ENCODE peak calls at places on chromosomes 11 and 22, in four cellular contexts. One of them, this sample, is unnamed.

GRCh38 chr11:6307879-6308278 is 12.4 kb downstream of the CAVIN3 start:
- DNase-seq in HCT116: no peak
- DNase-seq in HepG2: no peak
- DNase-seq in K562: no peak
- DNase-seq in this sample: no peak

GRCh38 chr22:49957826-49958461 is 2.6 kb upstream of the PIM3 start:
- DNase-seq in HCT116: no peak
- DNase-seq in HepG2: no peak
- DNase-seq in K562: no peak
- DNase-seq in this sample: no peak

GRCh38 chr11:60880635-60881282 is 13.4 kb downstream of the ZP1 start:
- DNase-seq in HCT116: no peak
- DNase-seq in HepG2: peak; percentile 96
- DNase-seq in K562: no peak
- DNase-seq in this sample: no peak

GRCh38 chr11:68471360-68472340 is 11.1 kb downstream of the PPP6R3 start:
- DNase-seq in HCT116: no peak
- DNase-seq in HepG2: no peak
- DNase-seq in K562: no peak
- DNase-seq in this sample: no peak

GRCh38 chr11:1893581-1894359 is 2.1 kb upstream of the PRR33 start:
- DNase-seq in HCT116: no peak
- DNase-seq in HepG2: no peak
- DNase-seq in K562: no peak
- DNase-seq in this sample: no peak

GRCh38 chr11:23399995-23400394 is 539.7 kb upstream of the CCDC179 start:
- DNase-seq in HCT116: no peak
- DNase-seq in HepG2: no peak
- DNase-seq in K562: no peak
- DNase-seq in this sample: no peak

GRCh38 chr11:84558085-84558905 is 1068.8 kb downstream of the DLG2 start:
- DNase-seq in HCT116: peak; percentile 18
- DNase-seq in HepG2: peak; percentile 80
- DNase-seq in K562: peak; percentile 16
- DNase-seq in this sample: peak; percentile 27

GRCh38 chr11:126430581-126431320 is 75.3 kb downstream of the ST3GAL4 start:
- DNase-seq in HCT116: no peak
- DNase-seq in HepG2: no peak
- DNase-seq in K562: no peak
- DNase-seq in this sample: no peak

GRCh38 chr11:44766112-44766971 is 39.6 kb downstream of the TSPAN18 start:
- DNase-seq in HCT116: no peak
- DNase-seq in HepG2: no peak
- DNase-seq in K562: peak; percentile 37
- DNase-seq in this sample: peak; percentile 76

GRCh38 chr11:10310301-10310841 is 5.5 kb downstream of the ADM start:
- DNase-seq in HCT116: no peak
- DNase-seq in HepG2: no peak
- DNase-seq in K562: no peak
- DNase-seq in this sample: no peak

GRCh38 chr11:22479986-22480740 is 142.0 kb downstream of the SLC17A6 start:
- DNase-seq in HCT116: no peak
- DNase-seq in HepG2: no peak
- DNase-seq in K562: no peak
- DNase-seq in this sample: no peak

GRCh38 chr22:22955276-22955798 is 67.7 kb downstream of the IGLL5 start:
- DNase-seq in HCT116: no peak
- DNase-seq in HepG2: no peak
- DNase-seq in K562: peak; percentile 59
- DNase-seq in this sample: no peak

GRCh38 chr11:1297011-1297575 is 12.3 kb downstream of the TOLLIP start:
- DNase-seq in HCT116: no peak
- DNase-seq in HepG2: no peak
- DNase-seq in K562: no peak
- DNase-seq in this sample: no peak

GRCh38 chr22:45344339-45344738 is 34.6 kb downstream of the FAM118A start:
- DNase-seq in HCT116: no peak
- DNase-seq in HepG2: no peak
- DNase-seq in K562: peak; percentile 16
- DNase-seq in this sample: no peak

GRCh38 chr11:47296045-47296444 is 26.1 kb downstream of the MADD start:
- DNase-seq in HCT116: no peak
- DNase-seq in HepG2: no peak
- DNase-seq in K562: no peak
- DNase-seq in this sample: no peak

GRCh38 chr11:128593281-128593680 is 5.9 kb upstream of the ETS1 start:
- DNase-seq in HCT116: no peak
- DNase-seq in HepG2: no peak
- DNase-seq in K562: no peak
- DNase-seq in this sample: no peak

GRCh38 chr11:77411238-77411637 is 62.7 kb downstream of the PAK1 start:
- DNase-seq in HCT116: no peak
- DNase-seq in HepG2: no peak
- DNase-seq in K562: no peak
- DNase-seq in this sample: no peak

GRCh38 chr11:77416357-77416756 is 57.5 kb downstream of the PAK1 start:
- DNase-seq in HCT116: no peak
- DNase-seq in HepG2: no peak
- DNase-seq in K562: no peak
- DNase-seq in this sample: no peak

GRCh38 chr11:77412814-77413213 is 61.1 kb downstream of the PAK1 start:
- DNase-seq in HCT116: no peak
- DNase-seq in HepG2: no peak
- DNase-seq in K562: no peak
- DNase-seq in this sample: no peak

GRCh38 chr11:77411717-77412441 is 62.0 kb downstream of the PAK1 start:
- DNase-seq in HCT116: peak; percentile 49
- DNase-seq in HepG2: no peak
- DNase-seq in K562: peak; percentile 66
- DNase-seq in this sample: no peak

GRCh38 chr11:77413850-77414249 is 60.0 kb downstream of the PAK1 start:
- DNase-seq in HCT116: no peak
- DNase-seq in HepG2: no peak
- DNase-seq in K562: no peak
- DNase-seq in this sample: no peak
- TF ChIP-seq CTCF in HCT116: no peak
- TF ChIP-seq CTCF in HepG2: peak; percentile 20
- TF ChIP-seq CTCF in K562: no peak
- TF ChIP-seq CTCF in this sample: no peak

DNA sequence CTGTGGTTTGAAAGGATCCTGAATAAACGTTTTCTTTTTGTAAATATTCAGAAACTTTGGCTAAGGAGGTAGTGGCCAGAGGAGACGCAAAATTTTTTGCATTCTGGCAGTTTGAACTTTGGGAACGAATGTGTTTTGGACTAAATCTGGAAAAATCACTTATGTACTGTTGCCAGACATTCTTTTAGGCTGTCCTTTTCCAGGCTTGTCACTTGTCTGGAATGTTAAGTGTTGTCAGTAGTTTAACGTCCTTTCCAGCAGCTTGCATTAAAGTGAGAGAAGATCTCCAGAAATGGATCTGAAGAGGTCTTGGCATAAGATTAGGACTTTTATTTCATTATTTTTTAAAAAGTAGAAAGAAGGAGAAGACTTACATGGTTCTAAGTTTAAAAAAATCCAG is 18.5 kb downstream of the SPECC1L start:
- DNase-seq in HCT116: no peak
- DNase-seq in HepG2: no peak
- DNase-seq in K562: no peak
- DNase-seq in this sample: no peak
- TF ChIP-seq ELF1 in HCT116: no peak
- TF ChIP-seq ELF1 in HepG2: no peak
- TF ChIP-seq ELF1 in K562: no peak
- TF ChIP-seq ELF1 in this sample: no peak

GRCh38 chr11:105783216-105783615 is 173.3 kb downstream of the GRIA4 start:
- DNase-seq in HCT116: no peak
- DNase-seq in HepG2: no peak
- DNase-seq in K562: no peak
- DNase-seq in this sample: no peak

GRCh38 chr11:105790021-105790420 is 180.1 kb downstream of the GRIA4 start:
- DNase-seq in HCT116: no peak
- DNase-seq in HepG2: no peak
- DNase-seq in K562: no peak
- DNase-seq in this sample: no peak

GRCh38 chr11:105790841-105791240 is 181.0 kb downstream of the GRIA4 start:
- DNase-seq in HCT116: no peak
- DNase-seq in HepG2: no peak
- DNase-seq in K562: no peak
- DNase-seq in this sample: no peak

GRCh38 chr11:105789579-105789978 is 179.7 kb downstream of the GRIA4 start:
- DNase-seq in HCT116: no peak
- DNase-seq in HepG2: no peak
- DNase-seq in K562: no peak
- DNase-seq in this sample: no peak

GRCh38 chr11:105786766-105787165 is 176.9 kb downstream of the GRIA4 start:
- DNase-seq in HCT116: no peak
- DNase-seq in HepG2: no peak
- DNase-seq in K562: no peak
- DNase-seq in this sample: no peak
- TF ChIP-seq CTCF in HCT116: no peak
- TF ChIP-seq CTCF in HepG2: no peak
- TF ChIP-seq CTCF in K562: no peak
- TF ChIP-seq CTCF in this sample: no peak

GRCh38 chr11:104534268-104534667 is 364.0 kb downstream of the CASP12 start:
- DNase-seq in HCT116: no peak
- DNase-seq in HepG2: no peak
- DNase-seq in K562: no peak
- DNase-seq in this sample: no peak
- TF ChIP-seq ELF1 in HCT116: no peak
- TF ChIP-seq ELF1 in HepG2: no peak
- TF ChIP-seq ELF1 in K562: no peak
- TF ChIP-seq ELF1 in this sample: no peak

GRCh38 chr11:119130662-119131061 is 9.3 kb downstream of the HINFP start:
- DNase-seq in HCT116: no peak
- DNase-seq in HepG2: peak; percentile 56
- DNase-seq in K562: no peak
- DNase-seq in this sample: no peak

DNA sequence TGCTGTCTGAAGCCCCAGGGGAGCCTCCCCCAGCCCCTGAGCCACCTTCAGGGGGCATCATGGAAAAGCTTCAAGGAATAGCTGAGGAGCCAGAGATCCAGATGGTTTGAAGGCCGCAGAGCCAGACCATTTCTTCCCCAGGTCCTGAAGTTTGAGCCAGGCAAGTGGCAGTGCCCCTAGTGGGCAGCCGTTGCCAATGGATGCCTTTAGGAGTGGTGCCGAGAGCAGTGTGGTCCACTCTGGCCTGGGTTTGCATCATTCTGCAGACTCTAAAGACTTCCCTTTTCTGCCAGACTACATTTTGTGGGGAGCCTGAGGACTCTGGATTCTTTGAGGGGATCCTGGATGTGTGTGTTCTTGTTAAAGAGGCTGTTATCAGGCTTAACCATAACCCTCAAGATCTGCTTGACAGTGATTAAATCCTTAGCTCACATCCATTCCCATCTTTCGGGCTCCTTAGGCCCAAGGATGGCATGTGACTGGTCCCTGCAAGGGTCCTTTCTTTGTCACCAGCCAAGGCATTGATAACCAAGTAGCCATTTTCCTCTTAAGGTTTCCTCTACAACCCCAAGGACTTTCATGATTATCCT is 13.1 kb downstream of the HINFP start:
- DNase-seq in HCT116: no peak
- DNase-seq in HepG2: no peak
- DNase-seq in K562: no peak
- DNase-seq in this sample: peak; percentile 48
- TF ChIP-seq CTCF in HCT116: peak; percentile 86
- TF ChIP-seq CTCF in HepG2: peak; percentile 24
- TF ChIP-seq CTCF in K562: no peak
- TF ChIP-seq CTCF in this sample: peak; percentile 65

DNA sequence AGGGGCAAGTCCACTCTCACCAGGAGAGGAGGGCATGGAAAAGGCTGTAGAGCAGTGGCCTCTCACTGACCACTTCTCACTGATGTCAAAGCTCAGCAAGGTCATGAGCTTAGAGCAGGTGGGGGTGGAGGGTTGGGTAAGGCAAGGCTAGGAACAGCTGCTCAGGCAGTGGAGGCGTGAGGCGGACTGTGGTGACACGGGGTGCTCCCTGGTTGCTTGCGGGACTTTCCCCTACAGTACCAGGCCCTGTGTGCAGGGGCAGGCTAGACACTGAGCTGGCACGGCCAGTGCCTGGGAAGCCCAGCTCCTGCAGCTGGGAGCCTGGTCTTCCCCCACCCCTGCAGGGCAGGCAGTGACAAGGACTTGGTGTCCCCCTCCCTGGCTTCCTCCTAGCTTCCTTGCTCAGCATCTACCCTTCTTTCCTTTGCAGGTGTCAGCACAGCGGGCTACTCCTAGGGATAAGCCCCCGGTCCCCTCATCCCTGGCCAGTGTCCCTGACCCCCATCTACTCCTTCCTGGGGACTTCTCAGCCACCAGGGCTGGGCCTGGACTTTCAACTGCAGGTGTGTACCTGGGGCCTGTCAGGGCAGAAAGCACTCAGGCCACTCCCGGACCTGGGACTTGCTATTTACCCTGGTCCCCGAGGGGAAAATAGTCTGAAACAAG is 45.6 kb downstream of the PISD start:
- DNase-seq in HCT116: no peak
- DNase-seq in HepG2: peak; percentile 31
- DNase-seq in K562: no peak
- DNase-seq in this sample: no peak
- TF ChIP-seq ELF1 in HCT116: no peak
- TF ChIP-seq ELF1 in HepG2: no peak
- TF ChIP-seq ELF1 in K562: no peak
- TF ChIP-seq ELF1 in this sample: no peak